ENCODE peak calls at places on chromosome 22, in nine cellular contexts. X is prostate gland, F is BE2C, K is H9, M is gastrocnemius medialis, J is tibial nerve, W is uterus, D is tibial artery, U is body of pancreas. C is an unnamed sample.

GRCh38 chr22:48536691-48537591 is 1290.7 kb downstream of the BRD1 start:
- DNase-seq in X (peak; percentile 31), F (no peak), K (no peak), M (peak; percentile 18), J (peak; percentile 49), W (no peak), D (no peak), U (peak; percentile 52), C (no peak)

GRCh38 chr22:22538226-22538989 is 18.3 kb upstream of the ZNF280A start:
- DNase-seq in X (no peak), F (no peak), K (no peak), M (no peak), J (no peak), W (no peak), D (no peak), U (no peak), C (no peak)

GRCh38 chr22:16131918-16132317 is 442.1 kb downstream of the POTEH start:
- DNase-seq in X (no peak), F (no peak), K (no peak), M (no peak), J (no peak), W (no peak), D (no peak), U (no peak), C (no peak)

GRCh38 chr22:32080904-32081303 is 37.8 kb downstream of the SLC5A1 start:
- DNase-seq in X (peak; percentile 40), F (peak; percentile 33), K (peak; percentile 47), M (peak; percentile 25), J (no peak), W (no peak), D (no peak), U (no peak), C (peak; percentile 37)

GRCh38 chr22:24059121-24059520 is 48.0 kb downstream of the CABIN1 start:
- DNase-seq in X (no peak), F (no peak), K (no peak), M (peak; percentile 41), J (no peak), W (no peak), D (no peak), U (no peak), C (no peak)

GRCh38 chr22:44019416-44019815 is 4.7 kb upstream of the PARVB start:
- DNase-seq in X (no peak), F (no peak), K (no peak), M (no peak), J (no peak), W (no peak), D (no peak), U (no peak), C (no peak)

GRCh38 chr22:47395481-47395880 is 633.0 kb downstream of the TBC1D22A start:
- DNase-seq in X (no peak), F (no peak), K (no peak), M (no peak), J (no peak), W (no peak), D (peak; percentile 28), U (no peak), C (no peak)

GRCh38 chr22:50739279-50739691 is 1.3 kb downstream of the ACR start:
- DNase-seq in X (no peak), F (no peak), K (peak; percentile 17), M (peak; percentile 7), J (peak; percentile 8), W (no peak), D (peak; percentile 45), U (no peak), C (no peak)

GRCh38 chr22:35563211-35563610 is 22.6 kb downstream of the RASD2 start:
- DNase-seq in X (no peak), F (no peak), K (no peak), M (no peak), J (no peak), W (no peak), D (no peak), U (no peak), C (no peak)
- H3K4me1 ChIP-seq in X (no peaks in the 10 kb centered on the region), F (no peaks in the 10 kb centered on the region), K (peaks cover 9% of the 10 kb centered on the region), M (peaks cover 11% of the 10 kb centered on the region), J (no peaks in the 10 kb centered on the region), W (no peaks in the 10 kb centered on the region), D (no peaks in the 10 kb centered on the region), U (peaks cover under 1% of the 10 kb centered on the region), C (no peaks in the 10 kb centered on the region)

GRCh38 chr22:36321797-36322601 is 65.8 kb downstream of the MYH9 start:
- DNase-seq in X (no peak), F (no peak), K (no peak), M (no peak), J (no peak), W (no peak), D (no peak), U (no peak), C (no peak)

GRCh38 chr22:36320553-36320952 is 67.2 kb downstream of the MYH9 start:
- DNase-seq in X (no peak), F (no peak), K (no peak), M (no peak), J (no peak), W (no peak), D (no peak), U (no peak), C (no peak)

GRCh38 chr22:36318442-36318841 is 65.5 kb downstream of the APOL1 start:
- DNase-seq in X (no peak), F (no peak), K (no peak), M (no peak), J (no peak), W (no peak), D (no peak), U (no peak), C (no peak)

GRCh38 chr22:36317658-36318271 is 64.8 kb downstream of the APOL1 start:
- DNase-seq in X (peak; percentile 58), F (no peak), K (no peak), M (peak; percentile 87), J (no peak), W (no peak), D (no peak), U (no peak), C (no peak)

DNA sequence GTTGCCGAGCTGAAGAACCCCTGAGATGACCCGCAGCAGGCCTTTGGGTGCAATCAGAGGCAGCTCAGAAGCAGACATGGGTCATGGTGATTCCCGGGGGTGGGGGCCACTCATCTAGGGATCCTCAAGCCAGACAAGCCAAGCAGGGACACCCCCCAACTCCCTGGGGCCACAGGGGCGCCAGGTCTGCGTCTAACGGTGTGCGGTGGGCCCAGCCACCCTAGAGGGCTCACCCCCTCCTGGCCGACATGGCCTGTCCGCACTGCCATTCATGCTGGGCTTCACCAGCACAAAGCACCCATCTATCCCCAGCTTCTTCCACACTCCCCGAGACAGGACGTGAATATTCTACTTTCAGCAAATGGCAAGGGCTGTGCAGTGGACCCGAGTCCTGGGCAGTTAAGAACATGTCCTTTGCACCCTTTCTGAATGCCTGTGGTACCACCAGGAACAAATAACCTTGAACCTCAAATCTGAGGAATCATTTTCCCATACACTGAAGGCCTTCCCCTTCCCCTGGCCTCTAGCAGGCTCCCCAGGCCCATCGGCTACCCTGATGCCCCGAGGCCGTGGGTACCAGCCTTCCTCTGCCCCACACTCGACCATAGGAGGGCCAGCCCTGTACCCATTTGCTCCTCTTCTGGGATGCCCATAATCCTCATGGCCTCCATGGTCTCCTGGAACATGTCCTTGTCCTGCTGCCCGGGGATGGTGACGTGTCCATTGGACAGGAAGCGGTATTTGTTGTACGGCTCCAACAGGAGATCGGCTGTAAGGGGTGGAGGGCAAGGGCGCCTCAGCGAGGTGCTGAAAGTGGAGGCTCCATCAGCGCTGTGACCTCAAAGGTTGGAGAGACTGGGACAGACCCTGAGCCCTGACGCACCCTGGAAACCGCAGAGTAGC is 66.9 kb downstream of the APOL1 start:
- DNase-seq in X (no peak), F (no peak), K (no peak), M (no peak), J (no peak), W (no peak), D (no peak), U (no peak), C (no peak)
- H3K4me1 ChIP-seq in X (peaks cover 21% of the 10 kb centered on the region), F (no peaks in the 10 kb centered on the region), K (no peaks in the 10 kb centered on the region), M (peaks cover 36% of the 10 kb centered on the region), J (no peaks in the 10 kb centered on the region), W (peaks cover 13% of the 10 kb centered on the region), D (no peaks in the 10 kb centered on the region), U (peaks cover 9% of the 10 kb centered on the region), C (no peaks in the 10 kb centered on the region)

GRCh38 chr22:45686842-45687241 is 15.2 kb downstream of the ATXN10 start:
- DNase-seq in X (no peak), F (no peak), K (no peak), M (no peak), J (no peak), W (no peak), D (no peak), U (no peak), C (no peak)

GRCh38 chr22:45686004-45686403 is 14.4 kb downstream of the ATXN10 start:
- DNase-seq in X (no peak), F (no peak), K (no peak), M (no peak), J (no peak), W (no peak), D (no peak), U (no peak), C (no peak)

GRCh38 chr22:45689195-45689594 is 17.6 kb downstream of the ATXN10 start:
- DNase-seq in X (no peak), F (no peak), K (no peak), M (no peak), J (no peak), W (no peak), D (no peak), U (no peak), C (no peak)

GRCh38 chr22:45690008-45690407 is 18.4 kb downstream of the ATXN10 start:
- DNase-seq in X (no peak), F (no peak), K (no peak), M (no peak), J (no peak), W (no peak), D (no peak), U (no peak), C (no peak)

GRCh38 chr22:45688606-45689080 is 17.0 kb downstream of the ATXN10 start:
- DNase-seq in X (peak; percentile 40), F (no peak), K (no peak), M (peak; percentile 54), J (no peak), W (no peak), D (no peak), U (no peak), C (no peak)
- H3K4me1 ChIP-seq in X (peaks cover 20% of the 10 kb centered on the region), F (peaks cover 16% of the 10 kb centered on the region), K (peaks cover 3% of the 10 kb centered on the region), M (peaks cover 47% of the 10 kb centered on the region), J (no peaks in the 10 kb centered on the region), W (peaks cover 7% of the 10 kb centered on the region), D (no peaks in the 10 kb centered on the region), U (peaks cover 66% of the 10 kb centered on the region), C (peaks cover 4% of the 10 kb centered on the region)

GRCh38 chr22:29341056-29341848 is 25.8 kb upstream of the RASL10A start:
- DNase-seq in X (no peak), F (no peak), K (no peak), M (no peak), J (no peak), W (no peak), D (no peak), U (no peak), C (no peak)

GRCh38 chr22:29338398-29338797 is 22.9 kb upstream of the RASL10A start:
- DNase-seq in X (no peak), F (no peak), K (no peak), M (no peak), J (no peak), W (no peak), D (no peak), U (no peak), C (no peak)

GRCh38 chr22:29340566-29340965 is 25.1 kb upstream of the RASL10A start:
- DNase-seq in X (no peak), F (no peak), K (no peak), M (no peak), J (no peak), W (no peak), D (no peak), U (no peak), C (no peak)

GRCh38 chr22:29337631-29338284 is 22.3 kb upstream of the RASL10A start:
- DNase-seq in X (no peak), F (no peak), K (no peak), M (peak; percentile 40), J (no peak), W (no peak), D (no peak), U (no peak), C (no peak)

GRCh38 chr22:29339381-29340235 is 24.1 kb upstream of the RASL10A start:
- DNase-seq in X (no peak), F (no peak), K (no peak), M (no peak), J (no peak), W (no peak), D (no peak), U (no peak), C (no peak)
- H3K4me1 ChIP-seq in X (peaks cover 17% of the 10 kb centered on the region), F (peaks cover 17% of the 10 kb centered on the region), K (no peaks in the 10 kb centered on the region), M (peaks cover 46% of the 10 kb centered on the region), J (no peaks in the 10 kb centered on the region), W (no peaks in the 10 kb centered on the region), D (no peaks in the 10 kb centered on the region), U (peaks cover 39% of the 10 kb centered on the region), C (no peaks in the 10 kb centered on the region)

C was measured in colonic mucosa.